ENCODE peak calls at places on chromosome 15, in four cellular contexts. One of them, this sample, is unnamed.
A peak's percentile ranks its signal among the peaks of the same experiment; 100 is the strongest.

GRCh38 chr15:31485911-31486461 is 159.4 kb downstream of the KLF13 start:
- DNase-seq in endothelial cell of umbilical vein: no peak
- DNase-seq in AG04449: no peak
- DNase-seq in WERI-Rb-1: no peak
- DNase-seq in this sample: no peak

GRCh38 chr15:38899300-38899699 is 334.7 kb upstream of the RASGRP1 start:
- DNase-seq in endothelial cell of umbilical vein: peak; percentile 73
- DNase-seq in AG04449: no peak
- DNase-seq in WERI-Rb-1: no peak
- DNase-seq in this sample: no peak

GRCh38 chr15:39426552-39427532 is 154.0 kb upstream of the THBS1 start:
- DNase-seq in endothelial cell of umbilical vein: no peak
- DNase-seq in AG04449: peak; percentile 54
- DNase-seq in WERI-Rb-1: no peak
- DNase-seq in this sample: no peak

GRCh38 chr15:78316211-78317077 is 17.0 kb upstream of the SKIC8 start:
- DNase-seq in endothelial cell of umbilical vein: no peak
- DNase-seq in AG04449: no peak
- DNase-seq in WERI-Rb-1: peak; percentile 44
- DNase-seq in this sample: no peak

GRCh38 chr15:29819979-29820801 is 2.1 kb downstream of the TJP1 start:
- DNase-seq in endothelial cell of umbilical vein: peak; percentile 62
- DNase-seq in AG04449: no peak
- DNase-seq in WERI-Rb-1: no peak
- DNase-seq in this sample: no peak

GRCh38 chr15:45729146-45729545 is 94.3 kb downstream of the SQOR start:
- DNase-seq in endothelial cell of umbilical vein: no peak
- DNase-seq in AG04449: no peak
- DNase-seq in WERI-Rb-1: no peak
- DNase-seq in this sample: no peak

GRCh38 chr15:58069008-58069407 is 3.5 kb upstream of the ALDH1A2 start:
- DNase-seq in endothelial cell of umbilical vein: no peak
- DNase-seq in AG04449: no peak
- DNase-seq in WERI-Rb-1: no peak
- DNase-seq in this sample: no peak

GRCh38 chr15:68200016-68200861 is 4.9 kb downstream of the CALML4 start:
- DNase-seq in endothelial cell of umbilical vein: no peak
- DNase-seq in AG04449: no peak
- DNase-seq in WERI-Rb-1: no peak
- DNase-seq in this sample: no peak

GRCh38 chr15:89514596-89515406 is 18.4 kb upstream of the RHCG start:
- DNase-seq in endothelial cell of umbilical vein: no peak
- DNase-seq in AG04449: no peak
- DNase-seq in WERI-Rb-1: no peak
- DNase-seq in this sample: no peak

GRCh38 chr15:90174140-90174891 is 26.8 kb upstream of the SEMA4B start:
- DNase-seq in endothelial cell of umbilical vein: peak; percentile 43
- DNase-seq in AG04449: no peak
- DNase-seq in WERI-Rb-1: peak; percentile 73
- DNase-seq in this sample: no peak

GRCh38 chr15:88747626-88748025 is 55.6 kb upstream of the ACAN start:
- DNase-seq in endothelial cell of umbilical vein: no peak
- DNase-seq in AG04449: no peak
- DNase-seq in WERI-Rb-1: no peak
- DNase-seq in this sample: no peak

GRCh38 chr15:100672959-100673358 is 70.6 kb downstream of the ASB7 start:
- DNase-seq in endothelial cell of umbilical vein: no peak
- DNase-seq in AG04449: no peak
- DNase-seq in WERI-Rb-1: no peak
- DNase-seq in this sample: no peak

GRCh38 chr15:69531302-69532027 is 78.8 kb downstream of the RPLP1 start:
- DNase-seq in endothelial cell of umbilical vein: no peak
- DNase-seq in AG04449: no peak
- DNase-seq in WERI-Rb-1: no peak
- DNase-seq in this sample: no peak

GRCh38 chr15:61794881-61795280 is 265.4 kb downstream of the VPS13C start:
- DNase-seq in endothelial cell of umbilical vein: no peak
- DNase-seq in AG04449: no peak
- DNase-seq in WERI-Rb-1: no peak
- DNase-seq in this sample: no peak

GRCh38 chr15:74399511-74400312 is 32.3 kb upstream of the CYP11A1 start:
- DNase-seq in endothelial cell of umbilical vein: no peak
- DNase-seq in AG04449: no peak
- DNase-seq in WERI-Rb-1: no peak
- DNase-seq in this sample: no peak

GRCh38 chr15:22904736-22905135 is 66.3 kb downstream of the NIPA2 start:
- DNase-seq in endothelial cell of umbilical vein: no peak
- DNase-seq in AG04449: no peak
- DNase-seq in WERI-Rb-1: no peak
- DNase-seq in this sample: no peak

GRCh38 chr15:77025471-77025901 is 30.6 kb downstream of the PSTPIP1 start:
- DNase-seq in endothelial cell of umbilical vein: no peak
- DNase-seq in AG04449: no peak
- DNase-seq in WERI-Rb-1: no peak
- DNase-seq in this sample: no peak

GRCh38 chr15:64622410-64623260 is 152.8 kb downstream of the RBPMS2 start:
- DNase-seq in endothelial cell of umbilical vein: no peak
- DNase-seq in AG04449: no peak
- DNase-seq in WERI-Rb-1: no peak
- DNase-seq in this sample: no peak

GRCh38 chr15:81073796-81074195 is 60.3 kb upstream of the CFAP161 start:
- DNase-seq in endothelial cell of umbilical vein: peak; percentile 60
- DNase-seq in AG04449: no peak
- DNase-seq in WERI-Rb-1: no peak
- DNase-seq in this sample: no peak

GRCh38 chr15:85620321-85621044 is 174.2 kb downstream of the KLHL25 start:
- DNase-seq in endothelial cell of umbilical vein: peak; percentile 54
- DNase-seq in AG04449: no peak
- DNase-seq in WERI-Rb-1: no peak
- DNase-seq in this sample: no peak

GRCh38 chr15:65926899-65927298 is 57.6 kb downstream of the RAB11A start:
- DNase-seq in endothelial cell of umbilical vein: no peak
- DNase-seq in AG04449: no peak
- DNase-seq in WERI-Rb-1: no peak
- DNase-seq in this sample: no peak

GRCh38 chr15:55434989-55435825 is 26.9 kb downstream of the PIERCE2 start:
- DNase-seq in endothelial cell of umbilical vein: peak; percentile 83
- DNase-seq in AG04449: peak; percentile 7
- DNase-seq in WERI-Rb-1: peak; percentile 22
- DNase-seq in this sample: peak; percentile 31

GRCh38 chr15:92914768-92915221 is 14.7 kb downstream of the CHD2 start:
- DNase-seq in endothelial cell of umbilical vein: no peak
- DNase-seq in AG04449: no peak
- DNase-seq in WERI-Rb-1: no peak
- DNase-seq in this sample: no peak

GRCh38 chr15:77138167-77138522 is 67.2 kb upstream of the TSPAN3 start:
- DNase-seq in endothelial cell of umbilical vein: no peak
- DNase-seq in AG04449: no peak
- DNase-seq in WERI-Rb-1: no peak
- DNase-seq in this sample: no peak

GRCh38 chr15:95682129-95682528 is 648.4 kb upstream of the NR2F2 start:
- DNase-seq in endothelial cell of umbilical vein: no peak
- DNase-seq in AG04449: no peak
- DNase-seq in WERI-Rb-1: no peak
- DNase-seq in this sample: no peak

GRCh38 chr15:99371180-99372103 is 120.2 kb downstream of the LRRC28 start:
- DNase-seq in endothelial cell of umbilical vein: peak; percentile 10
- DNase-seq in AG04449: no peak
- DNase-seq in WERI-Rb-1: no peak
- DNase-seq in this sample: no peak
- TF ChIP-seq CTCF in endothelial cell of umbilical vein: no peak
- TF ChIP-seq CTCF in AG04449: no peak
- TF ChIP-seq CTCF in WERI-Rb-1: no peak
- TF ChIP-seq CTCF in this sample: no peak

GRCh38 chr15:62795700-62796099 is 246.8 kb upstream of the TPM1 start:
- DNase-seq in endothelial cell of umbilical vein: no peak
- DNase-seq in AG04449: no peak
- DNase-seq in WERI-Rb-1: no peak
- DNase-seq in this sample: no peak
- H3K4me3 ChIP-seq in endothelial cell of umbilical vein: no peak overlapping the region
- H3K4me3 ChIP-seq in AG04449: no peak overlapping the region
- H3K4me3 ChIP-seq in WERI-Rb-1: no peak overlapping the region
- H3K4me3 ChIP-seq in this sample: no peak overlapping the region

GRCh38 chr15:99322643-99323405 is 71.5 kb downstream of the LRRC28 start:
- DNase-seq in endothelial cell of umbilical vein: no peak
- DNase-seq in AG04449: no peak
- DNase-seq in WERI-Rb-1: no peak
- DNase-seq in this sample: no peak

GRCh38 chr15:99324700-99325099 is 73.4 kb downstream of the LRRC28 start:
- DNase-seq in endothelial cell of umbilical vein: no peak
- DNase-seq in AG04449: no peak
- DNase-seq in WERI-Rb-1: no peak
- DNase-seq in this sample: no peak

GRCh38 chr15:99326235-99326634 is 75.0 kb downstream of the LRRC28 start:
- DNase-seq in endothelial cell of umbilical vein: no peak
- DNase-seq in AG04449: no peak
- DNase-seq in WERI-Rb-1: no peak
- DNase-seq in this sample: no peak

GRCh38 chr15:99321477-99321876 is 70.2 kb downstream of the LRRC28 start:
- DNase-seq in endothelial cell of umbilical vein: no peak
- DNase-seq in AG04449: no peak
- DNase-seq in WERI-Rb-1: no peak
- DNase-seq in this sample: no peak

GRCh38 chr15:99324082-99324620 is 72.9 kb downstream of the LRRC28 start:
- DNase-seq in endothelial cell of umbilical vein: peak; percentile 60
- DNase-seq in AG04449: peak; percentile 67
- DNase-seq in WERI-Rb-1: no peak
- DNase-seq in this sample: peak; percentile 63
- TF ChIP-seq CTCF in endothelial cell of umbilical vein: no peak
- TF ChIP-seq CTCF in AG04449: no peak
- TF ChIP-seq CTCF in WERI-Rb-1: no peak
- TF ChIP-seq CTCF in this sample: no peak

DNA sequence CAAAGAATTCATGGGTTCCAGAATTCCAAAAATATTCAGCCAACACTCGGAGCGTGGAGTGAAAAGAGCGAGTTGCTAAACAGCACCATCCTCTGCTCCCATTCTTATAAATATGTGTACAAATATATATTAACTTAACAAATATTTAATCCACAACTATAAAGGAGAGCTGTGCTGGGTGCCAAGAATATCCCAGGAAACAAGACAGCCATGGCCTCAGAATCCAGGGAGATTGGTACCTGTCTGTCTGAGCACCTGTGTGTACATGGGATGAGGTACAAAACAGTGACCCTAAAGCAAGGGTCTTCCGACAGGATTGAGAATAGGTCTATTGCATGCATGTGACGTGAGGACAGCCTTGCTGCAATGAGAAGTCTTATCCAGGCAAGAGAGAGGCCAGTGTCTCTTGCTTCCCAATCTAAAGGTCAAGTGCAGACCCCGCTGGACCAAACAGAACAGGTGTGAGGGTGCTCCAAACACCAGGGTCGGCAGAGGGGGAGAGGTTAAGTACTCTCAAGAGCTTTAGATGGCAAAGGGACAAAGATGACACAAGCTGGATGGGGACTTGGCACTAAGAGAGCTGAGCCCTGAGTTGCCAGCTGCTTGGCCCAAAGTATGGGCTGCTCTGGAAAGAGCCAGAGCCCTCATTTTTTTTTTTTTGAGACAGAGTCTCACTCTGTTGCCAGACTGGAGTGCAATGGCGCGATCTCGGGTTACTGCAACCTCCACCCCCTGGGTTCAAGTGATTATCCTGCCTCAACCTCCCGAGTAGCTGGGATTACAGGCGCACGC is 36.2 kb downstream of the HOMER2 start:
- DNase-seq in endothelial cell of umbilical vein: no peak
- DNase-seq in AG04449: no peak
- DNase-seq in WERI-Rb-1: no peak
- DNase-seq in this sample: no peak
- H3K4me3 ChIP-seq in endothelial cell of umbilical vein: no peak overlapping the region
- H3K4me3 ChIP-seq in AG04449: no peak overlapping the region
- H3K4me3 ChIP-seq in WERI-Rb-1: no peak overlapping the region
- H3K4me3 ChIP-seq in this sample: no peak overlapping the region

DNA sequence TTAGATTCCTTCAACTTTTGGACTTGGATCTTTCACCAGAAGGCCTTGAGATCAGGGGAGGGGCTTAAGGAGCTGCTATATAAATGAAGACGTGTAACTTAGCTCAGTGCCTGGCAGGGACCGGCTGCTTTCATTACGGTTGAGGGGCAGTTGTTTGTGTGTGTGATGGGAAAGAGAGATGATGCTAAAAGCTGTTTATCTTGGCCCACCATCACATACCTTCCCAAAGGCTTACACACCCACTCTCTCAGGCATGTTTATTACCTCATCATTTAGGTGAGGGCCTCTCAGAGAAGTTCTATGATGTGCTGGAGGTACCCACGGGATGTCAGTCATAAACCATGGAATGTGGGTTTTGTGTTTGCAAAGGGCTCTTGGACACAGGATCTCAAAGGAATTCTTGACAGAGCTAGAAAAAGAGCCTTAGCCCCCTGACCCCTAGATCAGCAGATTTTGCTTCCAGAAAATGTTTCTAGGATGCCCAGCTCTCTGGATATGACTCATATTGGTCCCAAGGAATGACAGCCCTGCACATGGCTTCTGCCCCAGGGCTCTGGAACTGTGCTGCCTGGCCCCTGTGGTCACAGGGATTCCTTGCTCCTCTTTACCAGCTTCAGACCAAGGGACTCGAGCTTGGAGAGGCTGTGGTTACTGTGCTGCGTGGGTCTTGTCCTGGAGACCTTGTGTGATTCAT is 15.9 kb upstream of the SMAD3 start:
- DNase-seq in endothelial cell of umbilical vein: peak; percentile 36
- DNase-seq in AG04449: peak; percentile 84
- DNase-seq in WERI-Rb-1: no peak
- DNase-seq in this sample: no peak
- TF ChIP-seq CTCF in endothelial cell of umbilical vein: no peak
- TF ChIP-seq CTCF in AG04449: no peak
- TF ChIP-seq CTCF in WERI-Rb-1: no peak
- TF ChIP-seq CTCF in this sample: no peak

GRCh38 chr15:53447053-53447574 is 312.3 kb downstream of the WDR72 start:
- DNase-seq in endothelial cell of umbilical vein: no peak
- DNase-seq in AG04449: no peak
- DNase-seq in WERI-Rb-1: no peak
- DNase-seq in this sample: no peak
- H3K4me3 ChIP-seq in endothelial cell of umbilical vein: no peak overlapping the region
- H3K4me3 ChIP-seq in AG04449: no peak overlapping the region
- H3K4me3 ChIP-seq in WERI-Rb-1: no peak overlapping the region
- H3K4me3 ChIP-seq in this sample: no peak overlapping the region

This sample was measured in HFF-Myc.